ENCODE peak calls at places on chromosomes 4 and X, in nine cellular contexts. N is spleen, Z is tibial nerve, V is adrenal gland, E is sigmoid colon, X is stomach, I is uterus, O is HCT116, H is endothelial cell of umbilical vein. U is an unnamed sample.

GRCh38 chr4:128819082-128819742 is 9.7 kb downstream of the JADE1 start:
- DNase-seq in N (no peak), Z (no peak), V (no peak), E (no peak), X (no peak), I (no peak), O (no peak), H (no peak), U (no peak)

GRCh38 chr4:48133668-48134444 is at the start of gene TXK:
- DNase-seq in N (no peak), Z (no peak), V (no peak), E (no peak), X (no peak), I (no peak), O (no peak), H (peak), U (no peak)

GRCh38 chrX:66200855-66201795 is 37.1 kb downstream of the HEPH start:
- DNase-seq in N (no peak), Z (no peak), V (no peak), E (no peak), X (no peak), I (no peak), O (no peak), H (no peak), U (no peak)

GRCh38 chr4:146343199-146343598 is 128.9 kb downstream of the REELD1 start:
- DNase-seq in N (no peak), Z (no peak), V (no peak), E (no peak), X (no peak), I (no peak), O (no peak), H (peak), U (no peak)

GRCh38 chr4:5385741-5386251 is 322.6 kb downstream of the EVC2 start:
- DNase-seq in N (peak), Z (no peak), V (no peak), E (no peak), X (no peak), I (no peak), O (no peak), H (no peak), U (no peak)

GRCh38 chrX:14591976-14592375 is 62.6 kb downstream of the GLRA2 start:
- DNase-seq in N (no peak), Z (no peak), V (no peak), E (no peak), X (no peak), I (no peak), O (no peak), H (no peak), U (no peak)

GRCh38 chrX:140917354-140918115 is 84.9 kb upstream of the SPANXB1 start:
- DNase-seq in N (no peak), Z (no peak), V (no peak), E (no peak), X (no peak), I (no peak), O (no peak), H (peak), U (no peak)

GRCh38 chrX:93673056-93673868 is at the start of gene NAP1L3:
- DNase-seq in N (peak), Z (peak), V (peak), E (peak), X (peak), I (peak), O (no peak), H (peak), U (no peak)

GRCh38 chr4:38818441-38818976 is 13.9 kb upstream of the TLR1 start:
- DNase-seq in N (no peak), Z (no peak), V (no peak), E (no peak), X (no peak), I (no peak), O (no peak), H (no peak), U (no peak)

GRCh38 chr4:169756971-169757574 is 671 bp downstream of the HPF1 start:
- DNase-seq in N (no peak), Z (no peak), V (no peak), E (no peak), X (no peak), I (no peak), O (no peak), H (peak), U (no peak)

GRCh38 chrX:36859231-36859630 is 148.9 kb upstream of the FAM47C start:
- DNase-seq in N (no peak), Z (no peak), V (no peak), E (no peak), X (no peak), I (no peak), O (no peak), H (no peak), U (no peak)

GRCh38 chrX:74422576-74423288 is 1.4 kb downstream of the SLC16A2 start:
- DNase-seq in N (peak), Z (peak), V (peak), E (peak), X (peak), I (peak), O (no peak), H (peak), U (peak)

GRCh38 chr4:152073738-152074137 is 312.9 kb upstream of the GATB start:
- DNase-seq in N (no peak), Z (no peak), V (peak), E (no peak), X (no peak), I (no peak), O (no peak), H (no peak), U (no peak)

GRCh38 chr4:48141048-48141447 is 7.0 kb upstream of the TXK start:
- DNase-seq in N (no peak), Z (no peak), V (no peak), E (no peak), X (no peak), I (no peak), O (no peak), H (peak), U (no peak)

GRCh38 chrX:8179653-8180052 is 8.6 kb upstream of the VCX2 start:
- DNase-seq in N (no peak), Z (no peak), V (no peak), E (no peak), X (no peak), I (no peak), O (no peak), H (no peak), U (no peak)

GRCh38 chrX:8632949-8633348 is 99.0 kb downstream of the ANOS1 start:
- DNase-seq in N (no peak), Z (no peak), V (no peak), E (no peak), X (no peak), I (no peak), O (no peak), H (no peak), U (no peak)

GRCh38 chr4:3807861-3808521 is 41.8 kb downstream of the ADRA2C start:
- DNase-seq in N (no peak), Z (no peak), V (no peak), E (no peak), X (no peak), I (no peak), O (no peak), H (no peak), U (no peak)

GRCh38 chrX:2819345-2820130 is 9.2 kb upstream of the GYG2 start:
- DNase-seq in N (no peak), Z (no peak), V (peak), E (no peak), X (no peak), I (no peak), O (no peak), H (peak), U (no peak)

GRCh38 chr4:30828290-30828926 is 108.2 kb downstream of the PCDH7 start:
- DNase-seq in N (no peak), Z (no peak), V (no peak), E (no peak), X (no peak), I (no peak), O (peak), H (no peak), U (no peak)

GRCh38 chr4:67714955-67715354 is 14.0 kb upstream of the UBA6 start:
- DNase-seq in N (no peak), Z (no peak), V (no peak), E (no peak), X (no peak), I (no peak), O (no peak), H (no peak), U (no peak)

GRCh38 chrX:116378961-116379360 is 57.4 kb upstream of the SLC6A14 start:
- DNase-seq in N (no peak), Z (no peak), V (no peak), E (no peak), X (no peak), I (no peak), O (no peak), H (no peak), U (no peak)

GRCh38 chr4:16843831-16844508 is 54.5 kb downstream of the LDB2 start:
- DNase-seq in N (no peak), Z (no peak), V (no peak), E (no peak), X (no peak), I (no peak), O (no peak), H (peak), U (no peak)

GRCh38 chr4:138308421-138308820 is 66.3 kb upstream of the SLC7A11 start:
- DNase-seq in N (no peak), Z (no peak), V (no peak), E (no peak), X (no peak), I (no peak), O (no peak), H (peak), U (no peak)

GRCh38 chr4:32847466-32847865 is 2127.3 kb downstream of the PCDH7 start:
- DNase-seq in N (no peak), Z (no peak), V (no peak), E (no peak), X (no peak), I (no peak), O (no peak), H (no peak), U (no peak)

GRCh38 chr4:7805533-7806079 is 134.1 kb downstream of the AFAP1 start:
- DNase-seq in N (peak), Z (no peak), V (peak), E (no peak), X (peak), I (no peak), O (no peak), H (peak), U (no peak)

GRCh38 chr4:14084598-14084997 is 457.1 kb upstream of the BOD1L1 start:
- DNase-seq in N (no peak), Z (no peak), V (no peak), E (no peak), X (no peak), I (no peak), O (no peak), H (no peak), U (no peak)

GRCh38 chr4:69321153-69321729 is 41.0 kb downstream of the UGT2B28 start:
- DNase-seq in N (peak), Z (no peak), V (no peak), E (no peak), X (peak), I (no peak), O (no peak), H (no peak), U (no peak)

GRCh38 chr4:181416966-181417365 is 826.2 kb upstream of the TENM3 start:
- DNase-seq in N (no peak), Z (no peak), V (no peak), E (no peak), X (no peak), I (no peak), O (no peak), H (no peak), U (no peak)

GRCh38 chr4:10117424-10118354 is 1.1 kb upstream of the WDR1 start:
- DNase-seq in N (no peak), Z (no peak), V (no peak), E (peak), X (no peak), I (peak), O (no peak), H (peak), U (peak)

GRCh38 chrX:133859860-133860259 is 125.5 kb downstream of the GPC3 start:
- DNase-seq in N (no peak), Z (no peak), V (no peak), E (no peak), X (no peak), I (peak), O (no peak), H (no peak), U (peak)

GRCh38 chr4:6991771-6992557 is 51.2 kb upstream of the TADA2B start:
- DNase-seq in N (no peak), Z (no peak), V (peak), E (no peak), X (peak), I (peak), O (no peak), H (peak), U (no peak)

GRCh38 chr4:109588176-109588575 is 28.1 kb downstream of the MCUB start:
- DNase-seq in N (no peak), Z (no peak), V (no peak), E (no peak), X (no peak), I (no peak), O (no peak), H (no peak), U (no peak)

GRCh38 chrX:123833387-123833786 is 26.5 kb upstream of the XIAP start:
- DNase-seq in N (no peak), Z (no peak), V (peak), E (peak), X (peak), I (peak), O (peak), H (peak), U (peak)

GRCh38 chr4:39062094-39062493 is at the start of gene KLHL5:
- DNase-seq in N (no peak), Z (no peak), V (no peak), E (no peak), X (no peak), I (no peak), O (no peak), H (no peak), U (no peak)

GRCh38 chr4:8410641-8411271 is 29.8 kb downstream of the ACOX3 start:
- DNase-seq in N (no peak), Z (peak), V (no peak), E (no peak), X (peak), I (peak), O (peak), H (peak), U (no peak)

DNA sequence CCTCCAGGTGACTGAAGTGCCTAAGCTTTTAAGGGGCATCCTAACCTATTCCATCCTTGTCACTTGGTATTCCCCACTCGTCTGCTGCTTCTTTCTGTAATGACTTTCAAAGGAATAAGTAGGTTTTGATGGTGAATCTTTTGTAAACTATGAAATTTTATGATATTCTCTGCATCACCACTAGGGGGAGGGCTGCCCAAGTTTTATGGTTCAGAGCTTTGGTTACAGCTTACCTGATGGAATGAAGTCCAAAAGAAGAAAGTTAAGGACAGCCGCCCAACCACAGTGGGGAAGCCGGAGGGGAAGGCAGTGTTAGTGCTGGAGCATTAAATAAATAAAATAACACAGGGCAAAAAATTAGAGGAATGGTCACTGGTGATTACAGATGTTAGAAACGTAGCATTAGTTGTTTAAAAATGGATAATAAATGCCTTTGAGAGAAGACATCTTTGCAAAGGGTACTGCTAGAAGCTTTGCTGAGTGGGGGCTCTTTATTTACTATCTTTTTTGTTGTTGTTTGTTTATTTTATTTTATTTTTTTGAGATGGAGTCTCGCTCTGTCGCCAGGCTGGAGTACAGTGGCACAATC is 204.9 kb downstream of the GBA3 start:
- DNase-seq in N (no peak), Z (no peak), V (no peak), E (no peak), X (peak), I (no peak), O (peak), H (peak), U (no peak)
- TF ChIP-seq POLR2A in N (no peak), Z (no peak), V (no peak), E (no peak), X (no peak), I (no peak), O (no peak), H (no peak), U (no peak)

GRCh38 chrX:41092776-41093175 is 7.5 kb downstream of the USP9X start:
- DNase-seq in N (no peak), Z (no peak), V (no peak), E (no peak), X (no peak), I (no peak), O (no peak), H (no peak), U (no peak)
- H3K27ac ChIP-seq in N (no peak), Z (no peak), V (no peak), E (no peak), X (no peak), I (no peak), O (no peak), H (no peak), U (no peak)

GRCh38 chr4:54659213-54660144 is 1.7 kb downstream of the KIT start:
- DNase-seq in N (no peak), Z (no peak), V (peak), E (no peak), X (peak), I (no peak), O (no peak), H (peak), U (no peak)

GRCh38 chr4:54658321-54659093 is 750 bp downstream of the KIT start:
- DNase-seq in N (peak), Z (no peak), V (peak), E (no peak), X (peak), I (peak), O (peak), H (peak), U (no peak)

GRCh38 chr4:54660145-54660535 is 2.4 kb downstream of the KIT start:
- DNase-seq in N (no peak), Z (no peak), V (no peak), E (no peak), X (no peak), I (no peak), O (no peak), H (no peak), U (no peak)

GRCh38 chr4:54657194-54657555 is 582 bp upstream of the KIT start:
- DNase-seq in N (peak), Z (no peak), V (no peak), E (no peak), X (no peak), I (no peak), O (no peak), H (no peak), U (no peak)

GRCh38 chr4:54657556-54658313 is at the start of gene KIT:
- DNase-seq in N (peak), Z (no peak), V (peak), E (peak), X (peak), I (peak), O (no peak), H (peak), U (no peak)
- TF ChIP-seq POLR2A in N (no peak), Z (no peak), V (no peak), E (no peak), X (no peak), I (no peak), O (no peak), H (no peak), U (no peak)

DNA sequence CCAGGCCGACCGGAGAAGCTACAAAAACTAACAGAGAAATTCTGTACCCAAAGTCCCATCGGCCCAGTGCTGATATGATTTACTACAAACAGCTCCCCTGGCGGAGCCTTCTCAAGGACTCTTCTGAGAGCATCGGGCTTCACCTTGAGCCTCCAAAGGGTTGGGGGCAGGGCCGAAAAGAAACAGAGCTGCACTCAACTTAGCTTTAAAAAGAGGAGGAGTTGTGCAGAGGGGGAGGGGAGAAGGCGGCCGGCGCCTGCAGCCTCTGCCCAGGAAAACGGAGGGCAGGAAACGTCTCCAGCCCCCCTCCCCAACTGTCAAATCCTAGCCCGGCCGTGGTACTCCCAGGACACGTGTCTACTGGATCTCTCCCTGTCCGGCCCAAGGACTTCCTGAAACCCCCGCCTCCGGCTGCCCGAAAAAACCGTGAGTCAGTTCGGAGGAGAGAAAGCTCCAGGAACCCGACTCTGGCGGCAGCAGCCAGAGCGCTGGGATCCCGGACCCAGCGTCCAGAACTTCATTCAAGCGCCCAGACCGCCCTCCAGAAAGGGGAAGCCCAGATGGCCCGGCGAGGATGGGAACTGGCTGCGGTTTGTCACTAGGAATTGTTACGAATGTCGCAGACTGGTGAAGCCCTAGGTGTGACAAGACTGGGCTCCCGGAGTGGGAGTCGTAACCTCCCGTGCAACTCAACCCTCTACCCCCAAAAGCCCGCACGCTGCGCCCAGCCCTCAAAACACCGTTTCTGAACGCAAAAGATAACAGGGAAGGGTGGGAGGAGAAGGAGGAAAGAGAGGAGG is 1.0 kb downstream of the ADAMTS3 start:
- DNase-seq in N (peak), Z (peak), V (peak), E (peak), X (peak), I (peak), O (no peak), H (peak), U (peak)
- H3K27ac ChIP-seq in N (peak), Z (peak), V (peak), E (peak), X (peak), I (peak), O (no peak), H (peak), U (peak)

DNA sequence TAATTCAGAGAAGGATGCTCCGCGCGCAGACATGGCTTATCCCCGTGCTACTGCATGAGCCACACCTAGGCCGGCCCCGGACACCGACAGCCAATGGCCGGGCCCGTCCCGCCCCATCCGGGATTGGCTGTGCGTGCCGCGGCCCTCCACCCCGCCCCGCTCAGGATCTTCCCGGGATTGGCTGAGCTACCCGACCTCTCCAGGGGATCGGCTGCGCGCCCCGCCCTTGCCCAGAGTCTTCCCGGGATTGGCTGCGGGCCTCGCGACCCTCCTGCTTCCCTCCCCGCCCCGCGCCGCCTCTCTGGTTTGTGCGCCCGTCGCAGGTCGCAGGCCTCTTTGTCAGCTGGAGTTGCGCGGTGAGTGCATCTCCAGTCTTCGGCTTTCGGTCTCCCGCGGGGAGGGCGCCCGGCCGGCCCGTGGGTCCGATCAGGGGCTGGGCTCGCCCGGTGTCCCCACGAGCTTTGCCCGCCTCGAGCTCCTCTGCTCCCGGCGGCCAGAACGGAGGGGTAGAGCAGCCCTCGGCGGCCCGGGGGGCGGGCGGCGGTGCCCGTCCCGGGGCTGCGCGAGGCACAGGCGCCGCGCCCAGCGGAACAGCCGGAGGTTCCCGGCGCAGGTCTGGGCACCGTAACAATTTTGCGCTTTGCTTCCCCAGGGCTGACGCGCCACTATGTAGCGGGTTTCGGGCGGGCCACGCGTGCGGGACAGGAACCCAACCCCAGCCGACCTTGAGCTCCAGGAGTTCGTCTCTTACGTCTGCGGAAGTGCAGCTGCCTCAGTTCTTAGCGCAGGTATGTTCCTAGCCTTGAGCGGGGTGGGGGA is 38.8 kb downstream of the ERVMER34-1 start:
- DNase-seq in N (peak), Z (peak), V (peak), E (peak), X (peak), I (peak), O (peak), H (peak), U (peak)
- TF ChIP-seq POLR2A in N (peak), Z (peak), V (peak), E (peak), X (peak), I (peak), O (peak), H (peak), U (peak)

GRCh38 chr4:1151541-1151940 is 20.8 kb downstream of the SPON2 start:
- DNase-seq in N (no peak), Z (no peak), V (no peak), E (no peak), X (no peak), I (no peak), O (no peak), H (no peak), U (no peak)
- H3K27ac ChIP-seq in N (no peak), Z (no peak), V (no peak), E (no peak), X (no peak), I (no peak), O (no peak), H (no peak), U (no peak)

GRCh38 chrX:152941328-152942111 is 43.7 kb downstream of the ZNF185 start:
- DNase-seq in N (peak), Z (peak), V (peak), E (peak), X (peak), I (peak), O (peak), H (peak), U (peak)
- TF ChIP-seq POLR2A in N (no peak), Z (no peak), V (peak), E (no peak), X (no peak), I (no peak), O (no peak), H (peak), U (no peak)